ENCODE peak calls at places on chromosomes 1 and 21, in four cellular contexts. G, S, T and P are unnamed samples.

GRCh38 chr1:58180537-58180936 is 366.0 kb downstream of the OMA1 start:
- DNase-seq in G (no peak), S (no peak), T (no peak), P (no peak)

GRCh38 chr1:48028218-48028804 is 31.1 kb upstream of the TRABD2B start:
- DNase-seq in G (no peak), S (no peak), T (peak), P (no peak)

GRCh38 chr21:39660596-39660995 is 47.9 kb downstream of the B3GALT5 start:
- DNase-seq in G (peak), S (no peak), T (peak), P (no peak)

GRCh38 chr1:181086926-181087325 is 1.6 kb upstream of the IER5 start:
- DNase-seq in G (no peak), S (no peak), T (no peak), P (no peak)

GRCh38 chr1:37038079-37038702 is 3.9 kb upstream of the GRIK3 start:
- DNase-seq in G (no peak), S (no peak), T (peak), P (no peak)

GRCh38 chr21:38849776-38850175 is 44.0 kb downstream of the ETS2 start:
- DNase-seq in G (no peak), S (no peak), T (no peak), P (no peak)

GRCh38 chr21:40507978-40508377 is 339.0 kb downstream of the DSCAM start:
- DNase-seq in G (no peak), S (no peak), T (no peak), P (no peak)

GRCh38 chr1:12411098-12411497 is 181.3 kb downstream of the VPS13D start:
- DNase-seq in G (no peak), S (no peak), T (no peak), P (no peak)

GRCh38 chr1:208238710-208239517 is 5.3 kb downstream of the PLXNA2 start:
- DNase-seq in G (peak), S (no peak), T (peak), P (no peak)

GRCh38 chr1:151763990-151764389 is 694 bp upstream of the MRPL9 start:
- DNase-seq in G (no peak), S (no peak), T (no peak), P (no peak)

GRCh38 chr1:147892731-147893214 is 9.8 kb upstream of the GJA8 start:
- DNase-seq in G (peak), S (no peak), T (peak), P (no peak)

GRCh38 chr1:177928194-177928593 is 41.7 kb downstream of the SEC16B start:
- DNase-seq in G (no peak), S (no peak), T (peak), P (no peak)

GRCh38 chr1:209435654-209436566 is 147.6 kb upstream of the CAMK1G start:
- DNase-seq in G (peak), S (peak), T (peak), P (peak)

GRCh38 chr1:57063427-57063826 is 97.6 kb upstream of the C8B start:
- DNase-seq in G (no peak), S (no peak), T (no peak), P (no peak)

GRCh38 chr1:57064379-57064778 is 98.6 kb upstream of the C8B start:
- DNase-seq in G (no peak), S (no peak), T (no peak), P (no peak)

GRCh38 chr1:57058652-57059501 is 93.1 kb upstream of the C8B start:
- DNase-seq in G (no peak), S (no peak), T (no peak), P (no peak)

GRCh38 chr1:57061369-57061768 is 95.6 kb upstream of the C8B start:
- DNase-seq in G (no peak), S (no peak), T (no peak), P (peak)

DNA sequence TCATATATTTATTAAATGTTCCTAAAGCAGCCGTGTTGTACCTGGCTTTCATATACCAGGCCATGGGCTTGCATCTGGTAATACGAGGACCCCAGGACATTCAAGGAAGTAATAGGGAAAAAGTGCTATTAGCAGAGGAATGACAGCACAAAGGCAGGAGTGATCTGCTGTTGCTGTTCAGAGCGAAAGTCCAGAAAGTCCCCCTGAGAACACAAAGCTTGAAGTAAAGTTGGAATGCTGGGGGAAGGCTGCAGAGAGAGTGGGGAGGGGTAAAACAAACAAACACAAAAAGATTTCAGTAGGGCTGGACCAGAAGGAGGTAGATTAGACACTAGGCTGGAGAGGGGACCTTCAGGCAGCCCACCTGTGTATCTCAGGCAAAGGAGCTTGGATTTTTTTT is 94.6 kb upstream of the C8B start:
- DNase-seq in G (no peak), S (no peak), T (no peak), P (no peak)
- H3K27ac ChIP-seq in G (no peak), S (no peak), T (no peak), P (no peak)

GRCh38 chr1:107559881-107560280 is 405.1 kb downstream of the VAV3 start:
- DNase-seq in G (no peak), S (no peak), T (no peak), P (no peak)
- H3K27ac ChIP-seq in G (no peak), S (no peak), T (no peak), P (no peak)

DNA sequence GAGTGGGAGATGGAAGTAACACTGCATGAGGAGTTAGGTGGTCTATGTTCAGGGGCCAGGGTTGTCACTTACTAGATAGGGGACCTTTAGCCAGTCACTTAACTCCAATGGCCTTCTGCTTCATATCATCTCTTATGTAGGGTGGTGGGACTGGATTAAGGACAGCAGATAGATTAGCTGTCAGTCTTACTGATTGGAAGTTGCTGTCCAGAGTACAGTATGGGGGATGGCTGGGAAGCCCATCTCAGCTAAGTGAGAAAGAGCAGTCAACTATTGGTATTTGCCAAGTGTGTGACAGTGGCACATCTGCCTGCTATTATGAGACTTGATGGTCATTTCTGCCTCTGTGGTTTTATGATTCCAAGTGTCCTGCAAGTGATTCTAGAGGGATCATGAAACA is 130.9 kb downstream of the FGGY start:
- DNase-seq in G (no peak), S (no peak), T (no peak), P (no peak)
- H3K27ac ChIP-seq in G (no peak), S (no peak), T (no peak), P (no peak)

DNA sequence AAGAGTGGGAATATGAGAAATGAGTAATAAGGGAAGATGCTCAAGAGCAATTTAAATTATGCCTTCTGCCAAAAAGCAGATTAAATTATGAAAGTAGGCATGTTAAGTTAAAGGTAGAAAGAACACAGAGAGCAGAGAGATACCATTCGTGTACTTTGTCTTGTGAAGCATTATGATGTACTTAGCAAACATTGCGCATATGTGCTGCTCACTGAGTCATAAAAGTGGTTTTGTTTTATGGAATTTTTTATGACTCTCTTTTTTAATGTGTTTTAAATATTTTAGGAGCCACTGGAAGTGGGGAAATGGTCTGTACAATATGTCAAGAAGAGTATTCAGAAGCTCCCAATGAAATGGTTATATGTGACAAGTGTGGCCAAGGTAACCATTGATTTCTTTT is 35.3 kb downstream of the MTF2 start:
- DNase-seq in G (no peak), S (no peak), T (no peak), P (no peak)
- H3K27ac ChIP-seq in G (no peak), S (no peak), T (no peak), P (no peak)

GRCh38 chr1:21028520-21029145 is 148.1 kb downstream of the EIF4G3 start:
- DNase-seq in G (no peak), S (no peak), T (no peak), P (no peak)

GRCh38 chr1:21021311-21021710 is 155.4 kb downstream of the EIF4G3 start:
- DNase-seq in G (no peak), S (no peak), T (no peak), P (no peak)

GRCh38 chr1:21027805-21028204 is 148.9 kb downstream of the EIF4G3 start:
- DNase-seq in G (no peak), S (no peak), T (no peak), P (no peak)

GRCh38 chr1:21022279-21023040 is 154.2 kb downstream of the EIF4G3 start:
- DNase-seq in G (peak), S (no peak), T (no peak), P (peak)

DNA sequence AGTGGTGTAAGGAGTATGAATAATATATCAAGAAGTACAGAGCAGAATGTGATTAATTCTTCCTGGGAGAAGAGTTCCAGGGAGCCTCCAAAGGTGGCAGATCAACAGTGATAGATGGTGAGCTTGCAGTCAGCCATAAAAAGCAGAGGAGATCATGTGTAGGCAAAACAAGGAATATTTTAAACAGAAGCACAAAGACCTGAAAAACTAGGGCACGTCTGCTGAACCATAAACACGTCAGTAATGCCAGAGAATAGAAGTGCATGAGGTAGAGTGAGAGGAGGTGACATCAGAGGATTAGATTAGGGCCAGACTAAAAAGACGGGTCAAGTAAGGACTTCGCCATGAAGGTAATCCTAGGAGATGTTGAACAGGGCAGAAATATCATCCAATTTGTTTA is 151.8 kb downstream of the EIF4G3 start:
- DNase-seq in G (no peak), S (no peak), T (no peak), P (no peak)
- H3K27ac ChIP-seq in G (no peak), S (no peak), T (no peak), P (no peak)